ENCODE peak calls at places on chromosomes 2 and 18, in seven cellular contexts. One of them, this sample, is unnamed.

GRCh38 chr18:57786038-57786437 is 17.1 kb downstream of the ATP8B1 start:
- DNase-seq in foreskin keratinocyte: no peak
- DNase-seq in hepatocyte: no peak
- DNase-seq in thoracic aorta: no peak
- DNase-seq in brain microvascular endothelial cell: no peak
- DNase-seq in uterus: no peak
- DNase-seq in gastrocnemius medialis: no peak
- DNase-seq in this sample: no peak

GRCh38 chr2:134917219-134917957 is 1.2 kb upstream of the CCNT2 start:
- DNase-seq in gastrocnemius medialis: no peak
- DNase-seq in thoracic aorta: no peak
- DNase-seq in uterus: peak
- DNase-seq in hepatocyte: peak
- DNase-seq in foreskin keratinocyte: no peak
- DNase-seq in brain microvascular endothelial cell: no peak
- DNase-seq in this sample: no peak

GRCh38 chr2:125455110-125455509 is 1200.8 kb upstream of the GYPC start:
- DNase-seq in uterus: no peak
- DNase-seq in gastrocnemius medialis: no peak
- DNase-seq in hepatocyte: no peak
- DNase-seq in foreskin keratinocyte: peak
- DNase-seq in thoracic aorta: no peak
- DNase-seq in brain microvascular endothelial cell: no peak
- DNase-seq in this sample: no peak

GRCh38 chr2:71426721-71427120 is 26.6 kb upstream of the DYSF start:
- DNase-seq in brain microvascular endothelial cell: no peak
- DNase-seq in foreskin keratinocyte: no peak
- DNase-seq in uterus: no peak
- DNase-seq in thoracic aorta: no peak
- DNase-seq in gastrocnemius medialis: no peak
- DNase-seq in hepatocyte: no peak
- DNase-seq in this sample: no peak

GRCh38 chr2:43076676-43077075 is 149.7 kb downstream of the ZFP36L2 start:
- DNase-seq in brain microvascular endothelial cell: no peak
- DNase-seq in hepatocyte: no peak
- DNase-seq in gastrocnemius medialis: no peak
- DNase-seq in uterus: no peak
- DNase-seq in thoracic aorta: no peak
- DNase-seq in foreskin keratinocyte: no peak
- DNase-seq in this sample: no peak

GRCh38 chr2:19244460-19245363 is 113.7 kb downstream of the OSR1 start:
- DNase-seq in foreskin keratinocyte: peak
- DNase-seq in brain microvascular endothelial cell: no peak
- DNase-seq in gastrocnemius medialis: no peak
- DNase-seq in thoracic aorta: no peak
- DNase-seq in uterus: no peak
- DNase-seq in hepatocyte: no peak
- DNase-seq in this sample: no peak

GRCh38 chr2:134002391-134002790 is 251.5 kb upstream of the MGAT5 start:
- DNase-seq in hepatocyte: no peak
- DNase-seq in uterus: no peak
- DNase-seq in foreskin keratinocyte: peak
- DNase-seq in gastrocnemius medialis: no peak
- DNase-seq in brain microvascular endothelial cell: no peak
- DNase-seq in thoracic aorta: no peak
- DNase-seq in this sample: no peak

GRCh38 chr2:64422466-64422865 is 31.5 kb upstream of the LGALSL start:
- DNase-seq in foreskin keratinocyte: no peak
- DNase-seq in brain microvascular endothelial cell: no peak
- DNase-seq in uterus: no peak
- DNase-seq in gastrocnemius medialis: peak
- DNase-seq in hepatocyte: no peak
- DNase-seq in thoracic aorta: no peak
- DNase-seq in this sample: no peak

GRCh38 chr2:85873679-85874078 is 15.1 kb downstream of the ST3GAL5 start:
- DNase-seq in hepatocyte: no peak
- DNase-seq in brain microvascular endothelial cell: no peak
- DNase-seq in foreskin keratinocyte: no peak
- DNase-seq in gastrocnemius medialis: no peak
- DNase-seq in thoracic aorta: no peak
- DNase-seq in uterus: no peak
- DNase-seq in this sample: no peak

GRCh38 chr2:194095359-194095758 is 1561.7 kb upstream of the SLC39A10 start:
- DNase-seq in gastrocnemius medialis: no peak
- DNase-seq in thoracic aorta: no peak
- DNase-seq in hepatocyte: no peak
- DNase-seq in foreskin keratinocyte: peak
- DNase-seq in brain microvascular endothelial cell: no peak
- DNase-seq in uterus: no peak
- DNase-seq in this sample: no peak

GRCh38 chr2:37858197-37858711 is 66.8 kb upstream of the RMDN2 start:
- DNase-seq in hepatocyte: no peak
- DNase-seq in thoracic aorta: peak
- DNase-seq in gastrocnemius medialis: no peak
- DNase-seq in brain microvascular endothelial cell: peak
- DNase-seq in uterus: peak
- DNase-seq in foreskin keratinocyte: no peak
- DNase-seq in this sample: no peak

GRCh38 chr2:205686231-205687017 is 4.1 kb downstream of the NRP2 start:
- DNase-seq in hepatocyte: no peak
- DNase-seq in thoracic aorta: no peak
- DNase-seq in gastrocnemius medialis: no peak
- DNase-seq in uterus: peak
- DNase-seq in foreskin keratinocyte: no peak
- DNase-seq in brain microvascular endothelial cell: no peak
- DNase-seq in this sample: no peak

GRCh38 chr2:119223521-119224390 is at the start of gene STEAP3:
- DNase-seq in gastrocnemius medialis: peak
- DNase-seq in thoracic aorta: peak
- DNase-seq in uterus: peak
- DNase-seq in foreskin keratinocyte: no peak
- DNase-seq in hepatocyte: peak
- DNase-seq in brain microvascular endothelial cell: peak
- DNase-seq in this sample: peak

GRCh38 chr2:237306083-237306786 is 107.7 kb downstream of the COL6A3 start:
- DNase-seq in brain microvascular endothelial cell: peak
- DNase-seq in hepatocyte: no peak
- DNase-seq in thoracic aorta: no peak
- DNase-seq in foreskin keratinocyte: no peak
- DNase-seq in gastrocnemius medialis: no peak
- DNase-seq in uterus: no peak
- DNase-seq in this sample: no peak

GRCh38 chr2:160063266-160063665 is 851 bp upstream of the PLA2R1 start:
- DNase-seq in hepatocyte: peak
- DNase-seq in gastrocnemius medialis: no peak
- DNase-seq in foreskin keratinocyte: no peak
- DNase-seq in brain microvascular endothelial cell: no peak
- DNase-seq in thoracic aorta: no peak
- DNase-seq in uterus: no peak
- DNase-seq in this sample: no peak

GRCh38 chr2:64914735-64915509 is 74.3 kb upstream of the SLC1A4 start:
- DNase-seq in brain microvascular endothelial cell: no peak
- DNase-seq in uterus: peak
- DNase-seq in thoracic aorta: no peak
- DNase-seq in gastrocnemius medialis: no peak
- DNase-seq in hepatocyte: peak
- DNase-seq in foreskin keratinocyte: no peak
- DNase-seq in this sample: no peak

GRCh38 chr2:64622443-64623231 is 31.1 kb downstream of the SERTAD2 start:
- DNase-seq in foreskin keratinocyte: no peak
- DNase-seq in gastrocnemius medialis: no peak
- DNase-seq in thoracic aorta: no peak
- DNase-seq in uterus: peak
- DNase-seq in hepatocyte: no peak
- DNase-seq in brain microvascular endothelial cell: peak
- DNase-seq in this sample: no peak

GRCh38 chr18:11733031-11733430 is 44.0 kb downstream of the GNAL start:
- DNase-seq in hepatocyte: peak
- DNase-seq in foreskin keratinocyte: peak
- DNase-seq in thoracic aorta: no peak
- DNase-seq in uterus: peak
- DNase-seq in gastrocnemius medialis: peak
- DNase-seq in brain microvascular endothelial cell: peak
- DNase-seq in this sample: peak

GRCh38 chr2:20221169-20221938 is 3.6 kb downstream of the SDC1 start:
- DNase-seq in thoracic aorta: no peak
- DNase-seq in foreskin keratinocyte: peak
- DNase-seq in uterus: no peak
- DNase-seq in brain microvascular endothelial cell: no peak
- DNase-seq in gastrocnemius medialis: no peak
- DNase-seq in hepatocyte: no peak
- DNase-seq in this sample: no peak

DNA sequence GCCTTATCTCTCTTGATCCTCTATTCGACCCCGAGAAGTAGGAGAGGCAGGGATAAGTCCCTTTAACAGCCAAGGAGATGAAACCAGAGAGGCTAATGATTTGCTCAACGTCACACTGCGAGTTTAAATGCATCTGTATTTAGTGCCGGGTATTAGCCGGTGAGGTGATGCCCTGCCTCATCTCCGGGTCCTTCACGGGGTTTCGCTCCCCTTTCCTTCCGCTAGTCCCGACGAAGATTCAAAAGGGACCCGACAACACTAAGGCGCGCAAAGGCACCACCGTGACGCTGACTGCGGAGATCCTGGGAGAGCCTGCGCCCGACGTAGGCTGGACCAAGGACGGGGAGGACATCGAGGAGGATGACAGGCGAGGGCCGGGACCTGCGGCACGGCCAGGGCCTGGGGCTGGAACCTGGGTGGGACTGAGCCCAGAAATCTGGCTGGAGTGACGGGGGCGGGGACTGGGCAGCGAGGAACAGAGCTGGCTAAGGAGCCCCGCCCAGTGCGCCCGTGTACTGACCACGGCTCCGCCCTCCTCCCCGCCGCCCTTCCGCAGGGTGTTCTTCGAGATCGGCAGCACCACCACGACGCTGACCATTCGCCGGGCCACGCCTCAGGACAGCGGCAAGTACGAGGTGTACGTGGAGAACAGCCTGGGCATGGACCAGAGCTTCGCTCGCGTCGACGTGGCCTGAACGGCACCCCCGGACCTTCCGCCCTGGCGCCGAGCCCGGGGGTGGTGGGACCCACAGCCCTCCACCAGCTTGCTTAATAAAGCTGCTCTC is 1.0 kb upstream of the GMPPA start:
- DNase-seq in brain microvascular endothelial cell: peak
- DNase-seq in gastrocnemius medialis: peak
- DNase-seq in hepatocyte: peak
- DNase-seq in foreskin keratinocyte: peak
- DNase-seq in uterus: peak
- DNase-seq in thoracic aorta: peak
- DNase-seq in this sample: no peak
- H3K27ac ChIP-seq in brain microvascular endothelial cell: peak
- H3K27ac ChIP-seq in gastrocnemius medialis: peak
- H3K27ac ChIP-seq in hepatocyte: peak
- H3K27ac ChIP-seq in foreskin keratinocyte: no peak
- H3K27ac ChIP-seq in uterus: peak
- H3K27ac ChIP-seq in thoracic aorta: peak
- H3K27ac ChIP-seq in this sample: peak

DNA sequence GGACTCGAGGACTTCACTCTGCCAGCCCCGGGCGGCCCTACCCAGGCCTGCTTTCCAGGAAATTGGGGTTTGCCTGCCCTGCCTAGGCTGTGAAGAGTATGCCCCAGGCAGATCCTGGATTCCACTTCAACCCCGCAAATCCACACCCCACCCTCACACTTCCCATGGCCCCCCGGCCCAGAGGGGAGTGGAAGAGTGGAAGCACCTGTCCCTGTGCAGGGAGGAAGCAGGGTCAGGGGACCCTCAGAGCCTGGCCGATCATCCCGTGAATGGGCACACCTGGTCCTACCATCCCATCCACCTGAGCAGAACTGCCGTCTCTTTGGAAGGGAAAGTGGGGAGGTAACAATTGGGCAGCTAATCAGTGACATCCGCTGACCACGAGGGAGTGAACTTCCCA is 245.2 kb downstream of the EIPR1 start:
- DNase-seq in thoracic aorta: no peak
- DNase-seq in gastrocnemius medialis: no peak
- DNase-seq in brain microvascular endothelial cell: no peak
- DNase-seq in uterus: no peak
- DNase-seq in hepatocyte: no peak
- DNase-seq in foreskin keratinocyte: no peak
- DNase-seq in this sample: no peak
- H3K27ac ChIP-seq in thoracic aorta: no peak
- H3K27ac ChIP-seq in gastrocnemius medialis: no peak
- H3K27ac ChIP-seq in brain microvascular endothelial cell: no peak
- H3K27ac ChIP-seq in uterus: no peak
- H3K27ac ChIP-seq in hepatocyte: no peak
- H3K27ac ChIP-seq in foreskin keratinocyte: no peak
- H3K27ac ChIP-seq in this sample: no peak

GRCh38 chr2:226575928-226576327 is 223.7 kb downstream of the IRS1 start:
- DNase-seq in thoracic aorta: no peak
- DNase-seq in uterus: no peak
- DNase-seq in foreskin keratinocyte: no peak
- DNase-seq in brain microvascular endothelial cell: no peak
- DNase-seq in gastrocnemius medialis: no peak
- DNase-seq in hepatocyte: no peak
- DNase-seq in this sample: no peak

GRCh38 chr2:226579519-226579918 is 220.1 kb downstream of the IRS1 start:
- DNase-seq in gastrocnemius medialis: no peak
- DNase-seq in hepatocyte: no peak
- DNase-seq in thoracic aorta: no peak
- DNase-seq in uterus: no peak
- DNase-seq in foreskin keratinocyte: peak
- DNase-seq in brain microvascular endothelial cell: no peak
- DNase-seq in this sample: no peak

GRCh38 chr2:226580403-226580802 is 219.2 kb downstream of the IRS1 start:
- DNase-seq in hepatocyte: no peak
- DNase-seq in thoracic aorta: no peak
- DNase-seq in gastrocnemius medialis: no peak
- DNase-seq in foreskin keratinocyte: no peak
- DNase-seq in uterus: no peak
- DNase-seq in brain microvascular endothelial cell: no peak
- DNase-seq in this sample: no peak

GRCh38 chr2:226578879-226579278 is 220.7 kb downstream of the IRS1 start:
- DNase-seq in thoracic aorta: no peak
- DNase-seq in foreskin keratinocyte: no peak
- DNase-seq in uterus: no peak
- DNase-seq in brain microvascular endothelial cell: no peak
- DNase-seq in hepatocyte: no peak
- DNase-seq in gastrocnemius medialis: peak
- DNase-seq in this sample: no peak

GRCh38 chr2:226578373-226578772 is 221.2 kb downstream of the IRS1 start:
- DNase-seq in thoracic aorta: no peak
- DNase-seq in uterus: no peak
- DNase-seq in foreskin keratinocyte: no peak
- DNase-seq in hepatocyte: no peak
- DNase-seq in gastrocnemius medialis: no peak
- DNase-seq in brain microvascular endothelial cell: no peak
- DNase-seq in this sample: no peak
- H3K27ac ChIP-seq in thoracic aorta: no peak
- H3K27ac ChIP-seq in uterus: no peak
- H3K27ac ChIP-seq in foreskin keratinocyte: no peak
- H3K27ac ChIP-seq in hepatocyte: no peak
- H3K27ac ChIP-seq in gastrocnemius medialis: no peak
- H3K27ac ChIP-seq in brain microvascular endothelial cell: no peak
- H3K27ac ChIP-seq in this sample: no peak

DNA sequence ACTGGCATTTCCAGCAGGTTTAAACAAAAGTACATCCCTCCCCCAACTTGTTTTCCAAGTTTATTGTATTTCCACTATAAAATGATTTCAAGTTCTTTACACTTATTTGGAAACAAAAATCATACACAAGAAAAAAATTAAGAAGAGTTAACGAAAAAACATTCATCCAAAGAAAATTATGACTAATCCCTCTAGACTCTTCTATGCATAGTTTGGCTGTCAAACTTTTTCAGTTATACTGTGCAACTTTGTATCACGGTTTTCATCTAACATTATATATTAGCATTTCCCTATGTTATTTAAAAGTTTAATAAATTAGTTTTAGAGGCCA is 627 bp downstream of the WDCP start:
- DNase-seq in hepatocyte: no peak
- DNase-seq in thoracic aorta: no peak
- DNase-seq in foreskin keratinocyte: no peak
- DNase-seq in brain microvascular endothelial cell: no peak
- DNase-seq in uterus: no peak
- DNase-seq in gastrocnemius medialis: no peak
- DNase-seq in this sample: no peak
- H3K27ac ChIP-seq in hepatocyte: no peak
- H3K27ac ChIP-seq in thoracic aorta: peak
- H3K27ac ChIP-seq in foreskin keratinocyte: no peak
- H3K27ac ChIP-seq in brain microvascular endothelial cell: no peak
- H3K27ac ChIP-seq in uterus: no peak
- H3K27ac ChIP-seq in gastrocnemius medialis: peak
- H3K27ac ChIP-seq in this sample: no peak